ENCODE peak calls at places on chromosomes 2 and 18, in five cellular contexts. U is nephron progenitor cell; N is suprapubic skin; G is naive thymus-derived CD8-positive, alpha-beta T cell; T is effector memory CD4-positive, alpha-beta T cell. J is an unnamed sample.

GRCh38 chr18:11518788-11519685 is 90.4 kb upstream of the SLC35G4 start:
- DNase-seq in U (peak), N (no peak), T (no peak), G (no peak), J (no peak)

GRCh38 chr2:69588945-69589344 is 54.6 kb downstream of the AAK1 start:
- DNase-seq in N (no peak), T (no peak), G (no peak), U (no peak), J (no peak)

GRCh38 chr18:9419956-9420631 is 55.2 kb upstream of the RALBP1 start:
- DNase-seq in N (no peak), G (no peak), U (no peak), T (no peak), J (no peak)

GRCh38 chr2:19653336-19653908 is 248.4 kb downstream of the TTC32 start:
- DNase-seq in N (no peak), T (no peak), G (no peak), U (no peak), J (no peak)

GRCh38 chr18:51337406-51337805 is 139.9 kb upstream of the MEX3C start:
- DNase-seq in N (no peak), T (no peak), G (no peak), U (no peak), J (no peak)

GRCh38 chr2:70140978-70141753 is 49.7 kb downstream of the C2orf42 start:
- DNase-seq in U (no peak), T (peak), N (no peak), G (peak), J (peak)

GRCh38 chr2:26848336-26849055 is 564 bp downstream of the DPYSL5 start:
- DNase-seq in N (no peak), U (peak), G (peak), T (no peak), J (peak)

GRCh38 chr2:147026664-147027278 is 818.1 kb upstream of the ACVR2A start:
- DNase-seq in T (no peak), N (no peak), G (no peak), U (no peak), J (no peak)

GRCh38 chr2:178211943-178212342 is 17.6 kb downstream of the OSBPL6 start:
- DNase-seq in N (no peak), G (no peak), T (no peak), U (no peak), J (no peak)

GRCh38 chr18:68176901-68177300 is 538.0 kb downstream of the TMX3 start:
- DNase-seq in U (no peak), N (no peak), G (no peak), T (no peak), J (no peak)

GRCh38 chr18:10942998-10943397 is 206.4 kb downstream of the PIEZO2 start:
- DNase-seq in G (no peak), N (no peak), T (no peak), U (no peak), J (no peak)

GRCh38 chr2:12221583-12221982 is 475.2 kb downstream of the LPIN1 start:
- DNase-seq in N (no peak), T (no peak), U (no peak), G (no peak), J (no peak)

GRCh38 chr2:18940184-18940583 is 350.8 kb upstream of the NT5C1B start:
- DNase-seq in T (no peak), U (no peak), G (no peak), N (no peak), J (no peak)

GRCh38 chr2:32228181-32228580 is 36.5 kb downstream of the NLRC4 start:
- DNase-seq in G (no peak), N (no peak), T (no peak), U (no peak), J (no peak)

GRCh38 chr2:66445781-66446177 is 10.9 kb downstream of the MEIS1 start:
- DNase-seq in G (no peak), T (no peak), N (no peak), U (peak), J (no peak)

GRCh38 chr2:130791617-130791939 is 36.2 kb downstream of the AMER3 start:
- DNase-seq in U (no peak), N (no peak), T (no peak), G (no peak), J (no peak)

GRCh38 chr2:165528691-165529090 is 59.2 kb downstream of the CSRNP3 start:
- DNase-seq in U (no peak), G (no peak), T (no peak), N (no peak), J (no peak)

GRCh38 chr2:201517094-201517493 is 65.6 kb downstream of the STRADB start:
- DNase-seq in U (no peak), G (no peak), N (no peak), T (no peak), J (no peak)

GRCh38 chr2:170813611-170814550 is 2.8 kb upstream of the GAD1 start:
- DNase-seq in G (peak), U (peak), T (no peak), N (no peak), J (peak)

GRCh38 chr18:59616501-59616900 is 80.7 kb downstream of the CCBE1 start:
- DNase-seq in G (no peak), U (no peak), T (no peak), N (no peak), J (no peak)

GRCh38 chr2:102037681-102038080 is 45.9 kb downstream of the IL1R2 start:
- DNase-seq in N (no peak), U (no peak), T (no peak), G (no peak), J (no peak)

GRCh38 chr18:22432672-22433137 is 15.0 kb upstream of the CTAGE1 start:
- DNase-seq in N (no peak), U (no peak), G (no peak), T (no peak), J (no peak)

GRCh38 chr18:77140439-77141109 is 8.0 kb upstream of the MBP start:
- DNase-seq in T (no peak), G (peak), U (no peak), N (no peak), J (peak)

GRCh38 chr18:23433360-23433759 is 19.7 kb upstream of the RIOK3 start:
- DNase-seq in T (no peak), G (no peak), U (no peak), N (no peak), J (no peak)

GRCh38 chr2:8324164-8324848 is 357.6 kb upstream of the ID2 start:
- DNase-seq in T (no peak), G (no peak), N (no peak), U (no peak), J (no peak)

GRCh38 chr2:215027775-215028174 is 110.7 kb downstream of the ABCA12 start:
- DNase-seq in N (no peak), G (no peak), U (no peak), T (no peak), J (no peak)

GRCh38 chr2:124289615-124290014 is 264.5 kb downstream of the CNTNAP5 start:
- DNase-seq in N (no peak), G (no peak), U (no peak), T (no peak), J (no peak)

GRCh38 chr2:73175663-73176204 is 26.6 kb upstream of the NOTO start:
- DNase-seq in T (peak), G (peak), N (peak), U (peak), J (peak)

GRCh38 chr2:134149904-134150303 is 104.0 kb upstream of the MGAT5 start:
- DNase-seq in T (no peak), U (no peak), G (no peak), N (no peak), J (no peak)

GRCh38 chr2:210899131-210899530 is 342.7 kb downstream of the CPS1 start:
- DNase-seq in U (no peak), T (no peak), N (no peak), G (no peak), J (no peak)